ENCODE peak calls at places on chromosomes 2 and 18, in six cellular contexts. V is effector memory CD8-positive, alpha-beta T cell; Q is GM12892; M is lower leg skin; K is stimulated activated CD8-positive, alpha-beta memory T cell treated with anti-CD3 and anti-CD28 coated beads, Interleukin-4, amount 100 ng/mL, for 24 hours; W is cardiac fibroblast. G is an unnamed sample.

GRCh38 chr2:230713331-230714121 is 884 bp downstream of the CAB39 start:
- DNase-seq in V (peak; percentile 30), Q (peak; percentile 22), M (peak; percentile 87), K (no peak), W (peak; percentile 18), G (peak; percentile 51)

GRCh38 chr18:23493654-23494053 is 9.7 kb upstream of the RMC1 start:
- DNase-seq in V (no peak), Q (no peak), M (no peak), K (no peak), W (no peak), G (no peak)

GRCh38 chr2:64677530-64677929 is 23.8 kb upstream of the SERTAD2 start:
- DNase-seq in V (no peak), Q (no peak), M (no peak), K (no peak), W (no peak), G (no peak)

GRCh38 chr2:15677141-15677911 is 85.7 kb downstream of the DDX1 start:
- DNase-seq in V (no peak), Q (no peak), M (peak; percentile 83), K (no peak), W (peak; percentile 21), G (no peak)

GRCh38 chr18:50734886-50735285 is 84.9 kb downstream of the MRO start:
- DNase-seq in V (no peak), Q (no peak), M (no peak), K (no peak), W (no peak), G (no peak)

GRCh38 chr2:217993055-217993645 is 9.6 kb downstream of the TNS1 start:
- DNase-seq in V (no peak), Q (no peak), M (no peak), K (no peak), W (peak; percentile 75), G (no peak)

GRCh38 chr18:76633504-76634259 is 138.6 kb upstream of the ZNF516 start:
- DNase-seq in V (no peak), Q (no peak), M (no peak), K (no peak), W (no peak), G (no peak)

GRCh38 chr18:63178526-63178880 is 141.1 kb downstream of the BCL2 start:
- DNase-seq in V (no peak), Q (no peak), M (peak; percentile 96), K (no peak), W (peak; percentile 76), G (peak; percentile 64)

GRCh38 chr2:96143231-96143847 is 1.9 kb downstream of the DUSP2 start:
- DNase-seq in V (no peak), Q (no peak), M (no peak), K (no peak), W (no peak), G (no peak)

GRCh38 chr2:237482485-237482884 is 4.6 kb upstream of the MLPH start:
- DNase-seq in V (no peak), Q (no peak), M (peak; percentile 97), K (no peak), W (peak; percentile 68), G (no peak)

GRCh38 chr18:58417752-58418151 is 211.1 kb downstream of the ALPK2 start:
- DNase-seq in V (no peak), Q (no peak), M (no peak), K (no peak), W (peak; percentile 67), G (no peak)

GRCh38 chr2:9439536-9439935 is 16.1 kb downstream of the CPSF3 start:
- DNase-seq in V (no peak), Q (no peak), M (no peak), K (no peak), W (no peak), G (no peak)

GRCh38 chr18:59265246-59266018 is 7.8 kb downstream of the RAX start:
- DNase-seq in V (no peak), Q (no peak), M (no peak), K (no peak), W (no peak), G (peak; percentile 21)

GRCh38 chr18:74768096-74768495 is 170.4 kb downstream of the ZNF407 start:
- DNase-seq in V (no peak), Q (no peak), M (no peak), K (no peak), W (no peak), G (no peak)

GRCh38 chr2:163859951-163860350 is 124.1 kb upstream of the FIGN start:
- DNase-seq in V (no peak), Q (no peak), M (no peak), K (no peak), W (no peak), G (peak; percentile 1)

GRCh38 chr2:40404500-40404899 is 47.4 kb downstream of the SLC8A1 start:
- DNase-seq in V (no peak), Q (no peak), M (no peak), K (no peak), W (no peak), G (peak; percentile 21)

GRCh38 chr2:188293601-188294482 is 2.2 kb downstream of the GULP1 start:
- DNase-seq in V (no peak), Q (no peak), M (peak; percentile 89), K (no peak), W (peak; percentile 74), G (no peak)

GRCh38 chr2:218626369-218626768 is 18.7 kb downstream of the PLCD4 start:
- DNase-seq in V (no peak), Q (no peak), M (no peak), K (no peak), W (no peak), G (no peak)

GRCh38 chr2:233256048-233256447 is 4.6 kb downstream of the ATG16L1 start:
- DNase-seq in V (no peak), Q (no peak), M (no peak), K (no peak), W (no peak), G (no peak)

GRCh38 chr2:238971318-238972145 is 123.6 kb downstream of the TWIST2 start:
- DNase-seq in V (no peak), Q (no peak), M (peak; percentile 80), K (no peak), W (no peak), G (no peak)

GRCh38 chr2:134762508-134762907 is 43.7 kb upstream of the TMEM163 start:
- DNase-seq in V (no peak), Q (no peak), M (no peak), K (no peak), W (no peak), G (no peak)

GRCh38 chr18:70523798-70524182 is 234.9 kb downstream of the SOCS6 start:
- DNase-seq in V (no peak), Q (no peak), M (no peak), K (no peak), W (no peak), G (no peak)

GRCh38 chr2:241036397-241036963 is 38.1 kb downstream of the SNED1 start:
- DNase-seq in V (peak; percentile 67), Q (peak; percentile 85), M (peak; percentile 85), K (peak; percentile 42), W (no peak), G (peak; percentile 86)

GRCh38 chr2:129734343-129735034 is 245.0 kb upstream of the RAB6C start:
- DNase-seq in V (no peak), Q (no peak), M (peak; percentile 37), K (no peak), W (no peak), G (no peak)

GRCh38 chr18:49050462-49050861 is 99.7 kb upstream of the SMAD7 start:
- DNase-seq in V (no peak), Q (no peak), M (no peak), K (no peak), W (no peak), G (no peak)

GRCh38 chr2:74008761-74009395 is 24.2 kb downstream of the TET3 start:
- DNase-seq in V (no peak), Q (no peak), M (peak; percentile 56), K (no peak), W (peak; percentile 22), G (no peak)

GRCh38 chr2:44351088-44351487 is 10.2 kb downstream of the PREPL start:
- DNase-seq in V (no peak), Q (no peak), M (no peak), K (no peak), W (peak; percentile 30), G (no peak)

GRCh38 chr2:144518744-144519596 is 949 bp downstream of the ZEB2 start:
- DNase-seq in V (no peak), Q (no peak), M (no peak), K (no peak), W (no peak), G (peak; percentile 40)